ENCODE peak calls at places on chromosome 17, in four cellular contexts. H, S, R and Z are unnamed samples.

GRCh38 chr17:59746849-59747445 is 39.5 kb downstream of the VMP1 start:
- DNase-seq in S (no peak), R (no peak), H (peak), Z (peak)

GRCh38 chr17:64788286-64789060 is 126.4 kb upstream of the SMURF2 start:
- DNase-seq in H (no peak), R (no peak), S (no peak), Z (no peak)

GRCh38 chr17:8382052-8382879 is 727 bp downstream of the RPL26 start:
- DNase-seq in S (no peak), R (no peak), H (peak), Z (peak)

GRCh38 chr17:79803997-79804855 is 7.3 kb upstream of the CBX8 start:
- DNase-seq in S (no peak), H (peak), R (no peak), Z (no peak)

GRCh38 chr17:82851381-82851780 is 11.6 kb upstream of the ZNF750 start:
- DNase-seq in S (no peak), H (no peak), R (peak), Z (no peak)

GRCh38 chr17:82835122-82835521 is 4.7 kb downstream of the ZNF750 start:
- DNase-seq in S (no peak), R (no peak), H (no peak), Z (no peak)

GRCh38 chr17:18958611-18959010 is 6.6 kb downstream of the SLC5A10 start:
- DNase-seq in R (no peak), S (no peak), H (no peak), Z (no peak)

GRCh38 chr17:80476877-80477646 is 655 bp upstream of the NPTX1 start:
- DNase-seq in S (no peak), H (no peak), R (no peak), Z (no peak)

GRCh38 chr17:7260601-7261376 is 1.5 kb downstream of the CLDN7 start:
- DNase-seq in H (no peak), S (peak), R (no peak), Z (no peak)

GRCh38 chr17:79714746-79715145 is 16.0 kb upstream of the ENPP7 start:
- DNase-seq in S (no peak), R (no peak), H (no peak), Z (no peak)

GRCh38 chr17:57370051-57370581 is 113.8 kb downstream of the MSI2 start:
- DNase-seq in R (no peak), H (peak), S (no peak), Z (peak)

GRCh38 chr17:79075433-79075805 is 795 bp downstream of the ENGASE start:
- DNase-seq in S (no peak), R (no peak), H (no peak), Z (no peak)

GRCh38 chr17:63649813-63650212 is 27.6 kb downstream of the MAP3K3 start:
- DNase-seq in S (no peak), H (no peak), R (no peak), Z (no peak)

GRCh38 chr17:7894226-7894625 is 5.6 kb downstream of the CHD3 start:
- DNase-seq in S (no peak), R (no peak), H (no peak), Z (no peak)

GRCh38 chr17:1422907-1423306 is 22.9 kb upstream of the YWHAE start:
- DNase-seq in H (peak), R (no peak), S (no peak), Z (peak)

GRCh38 chr17:36524428-36524876 is 10.2 kb downstream of the MYO19 start:
- DNase-seq in R (no peak), H (peak), S (no peak), Z (no peak)

GRCh38 chr17:72266099-72266852 is 145.5 kb downstream of the SOX9 start:
- DNase-seq in H (no peak), R (no peak), S (peak), Z (no peak)

GRCh38 chr17:72383053-72383847 is 262.4 kb downstream of the SOX9 start:
- DNase-seq in R (no peak), H (no peak), S (no peak), Z (no peak)

GRCh38 chr17:80925668-80926067 is 66.0 kb upstream of the CHMP6 start:
- DNase-seq in S (no peak), R (no peak), H (no peak), Z (no peak)

GRCh38 chr17:80790981-80791742 is 200.5 kb upstream of the CHMP6 start:
- DNase-seq in S (no peak), R (no peak), H (no peak), Z (peak)

GRCh38 chr17:28950752-28951427 is 428 bp downstream of the PHF12 start:
- DNase-seq in H (no peak), R (no peak), S (no peak), Z (no peak)

GRCh38 chr17:60699090-60699489 is 21.4 kb downstream of the BCAS3 start:
- DNase-seq in H (no peak), R (no peak), S (no peak), Z (no peak)

GRCh38 chr17:3723556-3724372 is at the start of gene HASPIN:
- DNase-seq in S (peak), R (peak), H (peak), Z (peak)

GRCh38 chr17:41639492-41640473 is 15.4 kb upstream of the KRT17 start:
- DNase-seq in S (no peak), H (no peak), R (no peak), Z (no peak)

GRCh38 chr17:80822700-80823410 is 168.8 kb upstream of the CHMP6 start:
- DNase-seq in R (peak), S (no peak), H (peak), Z (no peak)

GRCh38 chr17:60086822-60087591 is 8.3 kb upstream of the HEATR6 start:
- DNase-seq in H (peak), S (no peak), R (no peak), Z (peak)

GRCh38 chr17:78965369-78965982 is 14.2 kb downstream of the LGALS3BP start:
- DNase-seq in S (no peak), H (no peak), R (no peak), Z (no peak)

GRCh38 chr17:16463341-16464000 is 28.5 kb downstream of the LRRC75A start:
- DNase-seq in H (no peak), S (no peak), R (peak), Z (no peak)

GRCh38 chr17:77422104-77422782 is 281.5 kb downstream of the SEC14L1 start:
- DNase-seq in H (no peak), R (no peak), S (peak), Z (no peak)
- H3K4me3 ChIP-seq in H (no peak), R (no peak), S (no peak), Z (no peak)

DNA sequence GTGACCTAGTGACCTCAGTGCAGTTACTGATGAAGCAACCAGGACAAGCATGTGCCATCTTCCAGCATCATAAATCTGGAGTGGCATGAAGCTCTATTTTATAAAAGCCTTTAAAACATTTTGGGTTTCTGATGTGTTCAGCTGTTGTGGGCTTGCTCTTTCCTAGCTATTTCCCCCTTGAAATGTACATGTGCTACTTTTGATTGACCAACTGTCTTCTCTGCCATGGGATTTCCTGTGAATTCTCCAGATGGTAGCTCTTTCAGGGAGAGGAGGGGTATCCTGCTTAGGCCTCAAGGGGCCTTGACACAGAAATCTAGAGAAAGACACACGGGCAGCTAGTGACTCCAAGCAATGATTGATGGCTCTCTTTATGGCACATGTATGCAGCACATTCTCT is 1.9 kb upstream of the ASIC2 start:
- DNase-seq in S (no peak), R (no peak), H (no peak), Z (no peak)
- H3K4me3 ChIP-seq in S (no peak), R (no peak), H (no peak), Z (no peak)

DNA sequence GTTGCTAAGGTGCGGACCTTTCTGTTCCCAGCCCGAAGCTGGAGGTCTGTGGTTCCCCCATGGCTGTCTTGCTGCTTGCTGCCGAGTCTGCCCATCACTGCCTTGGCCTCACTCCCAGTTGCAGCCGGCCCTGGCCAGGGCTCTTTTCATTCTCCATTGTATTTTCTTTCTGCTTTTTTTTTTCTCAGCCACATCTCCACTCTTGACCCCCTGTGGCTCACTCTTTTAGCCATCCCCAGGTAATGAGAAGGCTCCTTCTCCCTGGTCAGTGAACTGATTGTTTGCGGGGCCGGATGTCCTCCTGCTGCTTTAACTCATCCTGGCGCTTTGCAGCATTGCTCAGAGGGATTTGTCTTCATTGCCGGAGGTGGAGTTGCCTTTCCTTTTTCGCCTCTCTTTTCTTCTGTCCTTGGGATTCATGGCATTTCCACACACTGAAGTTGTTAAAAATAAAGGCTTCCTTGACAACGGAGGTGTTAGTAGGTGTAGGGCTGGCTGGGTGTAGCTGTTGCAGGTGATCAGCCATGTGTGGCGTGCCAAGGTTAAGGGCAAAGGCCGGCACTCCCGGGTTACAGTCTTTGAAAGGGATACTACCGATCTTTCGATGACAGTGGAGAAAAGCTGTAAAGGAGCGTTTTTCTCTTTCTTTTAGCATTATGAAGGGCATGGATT is 34.1 kb downstream of the MAP2K6 start:
- DNase-seq in H (no peak), S (peak), R (peak), Z (peak)
- H3K4me3 ChIP-seq in H (no peak), S (no peak), R (peak), Z (no peak)

DNA sequence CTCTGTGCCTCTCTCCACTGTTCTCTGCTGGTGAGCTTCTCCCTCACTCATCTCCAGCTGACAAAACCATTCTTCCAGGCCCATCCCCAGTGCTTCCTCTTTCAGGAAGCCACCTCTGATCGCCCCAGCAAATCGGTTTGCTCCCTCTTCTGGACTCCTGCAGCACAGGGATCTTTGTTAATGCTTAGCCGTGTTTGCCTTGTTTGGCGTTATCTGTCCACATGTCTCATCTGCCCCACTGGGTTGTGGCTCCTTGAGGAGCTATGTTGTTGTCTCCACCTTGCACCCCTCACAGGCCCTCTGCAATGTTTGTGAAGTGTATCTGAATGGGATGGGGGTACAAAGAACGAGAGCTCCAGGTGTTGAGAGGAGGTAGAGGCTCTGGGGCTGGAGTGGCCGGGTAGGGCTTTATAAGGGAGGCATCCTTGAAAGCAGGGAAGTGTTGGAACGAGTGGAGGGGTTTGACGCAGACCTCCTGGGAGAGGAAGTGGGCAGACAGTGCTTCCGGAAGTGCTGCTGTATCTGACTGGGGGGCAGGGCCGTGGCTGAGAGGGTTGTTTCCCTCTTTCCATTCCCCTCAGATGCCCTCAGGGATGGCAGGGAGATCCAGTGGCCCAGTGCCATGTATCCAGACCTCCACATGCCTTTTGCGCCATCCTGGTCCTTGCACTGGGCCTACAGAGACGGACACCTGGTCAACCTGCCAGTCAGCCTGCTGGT is 27.8 kb downstream of the CASKIN2 start:
- DNase-seq in R (no peak), H (no peak), S (no peak), Z (no peak)
- H3K4me3 ChIP-seq in R (no peak), H (no peak), S (no peak), Z (no peak)

DNA sequence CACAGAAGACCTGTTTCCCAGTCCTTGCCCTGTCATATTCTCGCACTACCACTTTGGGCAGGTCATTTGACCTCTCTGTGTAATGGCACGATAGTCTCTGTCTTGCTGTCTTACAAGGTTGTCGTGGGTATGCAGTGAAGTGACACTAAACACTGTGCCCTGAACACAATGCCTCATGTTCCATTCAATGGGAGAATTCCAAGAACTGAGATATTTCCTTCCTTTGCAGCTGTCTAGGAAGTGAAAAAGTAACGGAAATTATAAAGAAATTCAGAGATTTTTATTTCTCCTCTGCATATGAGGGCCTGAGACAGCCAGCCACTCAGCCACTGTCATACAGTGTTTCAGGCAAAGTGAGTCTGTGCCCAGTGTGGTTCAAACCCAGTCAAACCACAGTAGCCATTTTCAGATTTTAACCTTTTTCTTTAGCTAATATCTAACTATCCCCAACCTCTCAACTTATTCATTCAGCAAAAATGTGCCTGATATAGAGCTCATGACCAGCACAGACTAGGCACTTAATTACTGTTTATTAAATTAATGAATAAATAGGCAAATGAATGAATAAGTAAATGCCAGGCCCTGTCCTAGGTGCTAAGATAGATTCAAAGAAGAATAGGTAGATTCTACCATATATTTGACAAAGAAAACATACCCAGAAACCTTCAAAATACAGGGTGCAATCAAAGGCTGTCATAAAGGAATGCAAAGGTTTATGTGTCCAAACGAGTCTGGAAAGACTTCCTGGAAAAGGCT is 11.9 kb upstream of the CCL2 start:
- DNase-seq in H (no peak), R (no peak), S (no peak), Z (no peak)
- H3K4me3 ChIP-seq in H (no peak), R (no peak), S (no peak), Z (no peak)

GRCh38 chr17:55723488-55723848 is 804 bp upstream of the TMEM100 start:
- DNase-seq in R (no peak), H (no peak), S (no peak), Z (no peak)
- H3K4me3 ChIP-seq in R (no peak), H (no peak), S (peak), Z (no peak)